ENCODE peak calls at places on chromosome 13, in seven cellular contexts. A is activated CD4-positive, alpha-beta T cell treated with anti-CD3 and anti-CD28 coated beads for 48 hours; D is activated T-helper 1 cell treated with anti-CD3 and anti-CD28 coated beads, Interleukin-2, amount 50 U/mL, for 16 hours; X is ecto neural progenitor cell; F is posterior cingulate gyrus; R is caudate nucleus; P is stromal cell of bone marrow. C is an unnamed sample.

GRCh38 chr13:77860621-77861020 is 58.0 kb downstream of the EDNRB start:
- DNase-seq in R (no peak), F (no peak), P (no peak), X (no peak), D (no peak), A (no peak), C (no peak)

GRCh38 chr13:26025196-26025595 is 26.6 kb downstream of the SHISA2 start:
- DNase-seq in D (no peak), R (peak; percentile 40), F (no peak), X (no peak), A (no peak), P (no peak), C (no peak)

GRCh38 chr13:20160346-20161274 is at the start of gene GJA3:
- DNase-seq in A (peak; percentile 59), R (peak; percentile 28), F (no peak), X (peak; percentile 79), D (no peak), P (no peak), C (no peak)

GRCh38 chr13:96422002-96422401 is 332.1 kb downstream of the HS6ST3 start:
- DNase-seq in D (no peak), X (no peak), R (no peak), P (no peak), A (no peak), F (peak; percentile 15), C (no peak)

GRCh38 chr13:50726164-50726563 is 117.3 kb downstream of the DLEU7 start:
- DNase-seq in X (no peak), P (no peak), D (no peak), R (no peak), F (no peak), A (no peak), C (no peak)

GRCh38 chr13:21016487-21016886 is 44.9 kb downstream of the LATS2 start:
- DNase-seq in R (no peak), F (no peak), P (no peak), X (no peak), A (no peak), D (no peak), C (peak; percentile 4)

GRCh38 chr13:68170961-68171360 is 940.8 kb upstream of the PCDH9 start:
- DNase-seq in D (no peak), P (no peak), X (no peak), R (no peak), F (no peak), A (no peak), C (no peak)

GRCh38 chr13:62387642-62388041 is 972.0 kb upstream of the PCDH20 start:
- DNase-seq in R (no peak), X (no peak), A (no peak), D (no peak), P (peak; percentile 2), F (no peak), C (no peak)

GRCh38 chr13:74000906-74001305 is 133.3 kb downstream of the KLF12 start:
- DNase-seq in D (no peak), R (no peak), X (no peak), F (no peak), P (no peak), A (no peak), C (no peak)

GRCh38 chr13:84417426-84417825 is 535.2 kb upstream of the SLITRK1 start:
- DNase-seq in D (no peak), R (no peak), F (no peak), P (peak; percentile 37), A (no peak), X (no peak), C (no peak)

GRCh38 chr13:59519776-59520175 is 644.0 kb downstream of the DIAPH3 start:
- DNase-seq in D (no peak), P (no peak), R (no peak), A (no peak), F (no peak), X (no peak), C (no peak)

GRCh38 chr13:27793377-27794074 is 1.2 kb downstream of the GSX1 start:
- DNase-seq in D (no peak), F (no peak), X (no peak), P (no peak), R (no peak), A (no peak), C (no peak)

GRCh38 chr13:97058417-97058816 is 64.1 kb upstream of the OXGR1 start:
- DNase-seq in P (no peak), A (no peak), X (no peak), F (no peak), R (no peak), D (no peak), C (no peak)

GRCh38 chr13:65090191-65090590 is 2139.9 kb downstream of the PCDH9 start:
- DNase-seq in A (no peak), P (no peak), X (no peak), D (no peak), R (no peak), F (no peak), C (no peak)

GRCh38 chr13:59088716-59089115 is 1075.0 kb downstream of the DIAPH3 start:
- DNase-seq in P (peak; percentile 56), A (no peak), F (no peak), R (no peak), X (no peak), D (no peak), C (no peak)

GRCh38 chr13:45196622-45197021 is 4.2 kb downstream of the KCTD4 start:
- DNase-seq in X (no peak), D (no peak), P (peak; percentile 43), A (no peak), F (no peak), R (no peak), C (no peak)

GRCh38 chr13:33183431-33184130 is 102.0 kb downstream of the STARD13 start:
- DNase-seq in A (no peak), R (no peak), X (no peak), D (no peak), P (peak; percentile 77), F (no peak), C (no peak)

GRCh38 chr13:52713894-52714293 is 25.7 kb downstream of the CNMD start:
- DNase-seq in X (no peak), D (no peak), R (no peak), P (no peak), A (no peak), F (peak; percentile 7), C (peak; percentile 18)

GRCh38 chr13:32585625-32586021 is 629 bp upstream of the PDS5B start:
- DNase-seq in R (peak; percentile 14), D (no peak), F (no peak), X (no peak), A (no peak), P (no peak), C (peak; percentile 17)

GRCh38 chr13:41587490-41587889 is 130.1 kb downstream of the RGCC start:
- DNase-seq in F (no peak), P (no peak), X (no peak), D (peak; percentile 2), R (no peak), A (peak; percentile 43), C (no peak)

GRCh38 chr13:109655206-109655600 is 131.2 kb downstream of the IRS2 start:
- DNase-seq in D (no peak), R (no peak), X (no peak), F (no peak), P (peak; percentile 19), A (no peak), C (no peak)

GRCh38 chr13:74528751-74529513 is 394.7 kb upstream of the KLF12 start:
- DNase-seq in D (no peak), P (no peak), R (no peak), X (no peak), A (no peak), F (no peak), C (no peak)

GRCh38 chr13:105773887-105774538 is 761.4 kb downstream of the EFNB2 start:
- DNase-seq in P (no peak), A (peak; percentile 2), X (no peak), D (no peak), R (no peak), F (no peak), C (no peak)

GRCh38 chr13:81697826-81698225 is 1356.9 kb upstream of the SPRY2 start:
- DNase-seq in D (no peak), X (no peak), R (no peak), A (no peak), F (no peak), P (no peak), C (no peak)

GRCh38 chr13:26718872-26719271 is 41.7 kb downstream of the GPR12 start:
- DNase-seq in D (no peak), R (no peak), F (no peak), X (no peak), A (no peak), P (no peak), C (no peak)

GRCh38 chr13:80047406-80047805 is 293.5 kb downstream of the SPRY2 start:
- DNase-seq in D (no peak), A (no peak), P (no peak), R (no peak), F (no peak), X (no peak), C (no peak)

GRCh38 chr13:113001251-113002140 is 32.5 kb downstream of the MCF2L start:
- DNase-seq in F (peak; percentile 72), D (no peak), A (no peak), P (no peak), R (peak; percentile 31), X (peak; percentile 86), C (no peak)

GRCh38 chr13:114286808-114287207 is 5.4 kb downstream of the UPF3A start:
- DNase-seq in F (no peak), P (peak; percentile 57), D (no peak), X (no peak), R (no peak), A (no peak), C (no peak)

GRCh38 chr13:96141032-96141431 is 51.1 kb downstream of the HS6ST3 start:
- DNase-seq in P (no peak), X (no peak), F (no peak), A (no peak), D (no peak), R (no peak), C (no peak)

GRCh38 chr13:28161370-28161769 is 23.0 kb downstream of the PAN3 start:
- DNase-seq in A (no peak), X (no peak), D (no peak), R (no peak), P (no peak), F (no peak), C (no peak)

GRCh38 chr13:99123101-99124045 is 77.3 kb upstream of the UBAC2 start:
- DNase-seq in P (no peak), D (no peak), A (no peak), F (no peak), R (no peak), X (no peak), C (no peak)

GRCh38 chr13:27481766-27482165 is 31.4 kb upstream of the MTIF3 start:
- DNase-seq in D (peak; percentile 3), A (peak; percentile 64), P (no peak), R (no peak), F (no peak), X (peak; percentile 83), C (no peak)

GRCh38 chr13:87123987-87124784 is 547.0 kb upstream of the SLITRK5 start:
- DNase-seq in R (no peak), F (no peak), X (peak; percentile 51), D (no peak), A (no peak), P (peak; percentile 22), C (no peak)

GRCh38 chr13:85608255-85608829 is 190.9 kb downstream of the SLITRK6 start:
- DNase-seq in A (no peak), R (no peak), P (no peak), F (no peak), D (no peak), X (no peak), C (no peak)

C was measured in gastrocnemius medialis.